ENCODE peak calls at places on chromosomes 13 and 19, in nine cellular contexts. Q, E, Z, X, O, P, Y, T and R are unnamed samples.

GRCh38 chr19:29812080-29812880 is 489 bp downstream of the CCNE1 start:
- DNase-seq in Q (no peak), E (peak), Z (no peak), X (no peak), O (no peak), P (no peak), Y (peak), T (no peak), R (no peak)

GRCh38 chr19:58154679-58155648 is 4.4 kb upstream of the ZNF329 start:
- DNase-seq in Q (peak), E (peak), Z (peak), X (peak), O (peak), P (peak), Y (no peak), T (peak), R (peak)

GRCh38 chr13:30739646-30740642 is 4.6 kb downstream of the ALOX5AP start:
- DNase-seq in Q (peak), E (peak), Z (no peak), X (peak), O (no peak), P (no peak), Y (peak), T (peak), R (no peak)

GRCh38 chr13:113748862-113749451 is 10.1 kb upstream of the TMEM255B start:
- DNase-seq in Q (no peak), E (no peak), Z (no peak), X (no peak), O (no peak), P (no peak), Y (no peak), T (no peak), R (no peak)

GRCh38 chr13:76636881-76637280 is 249.3 kb downstream of the KCTD12 start:
- DNase-seq in Q (no peak), E (no peak), Z (no peak), X (no peak), O (no peak), P (no peak), Y (no peak), T (no peak), R (no peak)

GRCh38 chr13:80979035-80979641 is 638.2 kb upstream of the SPRY2 start:
- DNase-seq in Q (peak), E (peak), Z (peak), X (peak), O (peak), P (peak), Y (peak), T (no peak), R (peak)

GRCh38 chr19:46073268-46073922 is 32.6 kb upstream of the IGFL4 start:
- DNase-seq in Q (no peak), E (no peak), Z (no peak), X (peak), O (no peak), P (no peak), Y (no peak), T (no peak), R (no peak)

GRCh38 chr19:39297931-39298634 is 1.9 kb downstream of the IFNL1 start:
- DNase-seq in Q (no peak), E (peak), Z (peak), X (no peak), O (no peak), P (no peak), Y (no peak), T (peak), R (no peak)

GRCh38 chr13:33204130-33204927 is 81.2 kb downstream of the STARD13 start:
- DNase-seq in Q (no peak), E (no peak), Z (peak), X (peak), O (peak), P (peak), Y (no peak), T (no peak), R (no peak)

GRCh38 chr19:45103200-45103624 is 10.2 kb downstream of the PPP1R37 start:
- DNase-seq in Q (no peak), E (no peak), Z (no peak), X (no peak), O (no peak), P (peak), Y (peak), T (peak), R (no peak)

GRCh38 chr13:113042456-113042855 is 63.1 kb upstream of the F7 start:
- DNase-seq in Q (no peak), E (no peak), Z (no peak), X (no peak), O (no peak), P (no peak), Y (no peak), T (no peak), R (no peak)

GRCh38 chr19:51607077-51607476 is 23.1 kb downstream of the SIGLEC5 start:
- DNase-seq in Q (no peak), E (peak), Z (no peak), X (no peak), O (no peak), P (no peak), Y (peak), T (no peak), R (no peak)

GRCh38 chr13:108213946-108214345 is 1.4 kb downstream of the LIG4 start:
- DNase-seq in Q (no peak), E (no peak), Z (no peak), X (no peak), O (no peak), P (no peak), Y (no peak), T (no peak), R (no peak)

GRCh38 chr13:50400930-50401553 is 385.8 kb downstream of the KCNRG start:
- DNase-seq in Q (no peak), E (no peak), Z (no peak), X (peak), O (peak), P (peak), Y (no peak), T (no peak), R (no peak)

GRCh38 chr13:73307481-73307880 is 248.7 kb downstream of the KLF5 start:
- DNase-seq in Q (no peak), E (no peak), Z (no peak), X (no peak), O (no peak), P (no peak), Y (no peak), T (no peak), R (no peak)

GRCh38 chr13:90443268-90443667 is 904.2 kb upstream of the MIR17HG start:
- DNase-seq in Q (no peak), E (no peak), Z (no peak), X (no peak), O (no peak), P (no peak), Y (no peak), T (no peak), R (no peak)

GRCh38 chr19:39845621-39846175 is 481 bp downstream of the FBL start:
- DNase-seq in Q (peak), E (no peak), Z (no peak), X (peak), O (peak), P (no peak), Y (peak), T (no peak), R (no peak)

GRCh38 chr13:97498419-97498818 is 64.5 kb downstream of the RAP2A start:
- DNase-seq in Q (no peak), E (no peak), Z (no peak), X (no peak), O (no peak), P (no peak), Y (no peak), T (no peak), R (no peak)

GRCh38 chr19:6318772-6319171 is 14.6 kb downstream of the ACER1 start:
- DNase-seq in Q (no peak), E (no peak), Z (no peak), X (no peak), O (no peak), P (no peak), Y (no peak), T (no peak), R (no peak)

GRCh38 chr19:15249912-15250634 is 17.8 kb upstream of the EPHX3 start:
- DNase-seq in Q (no peak), E (no peak), Z (peak), X (peak), O (peak), P (peak), Y (no peak), T (no peak), R (no peak)

GRCh38 chr13:46334008-46334407 is 53.0 kb downstream of the RUBCNL start:
- DNase-seq in Q (no peak), E (no peak), Z (no peak), X (no peak), O (no peak), P (no peak), Y (no peak), T (no peak), R (no peak)

GRCh38 chr13:25977216-25977615 is 74.6 kb downstream of the SHISA2 start:
- DNase-seq in Q (no peak), E (no peak), Z (no peak), X (no peak), O (no peak), P (no peak), Y (no peak), T (no peak), R (no peak)

GRCh38 chr19:6678690-6679109 is 8.7 kb upstream of the TNFSF14 start:
- DNase-seq in Q (peak), E (peak), Z (no peak), X (peak), O (no peak), P (no peak), Y (no peak), T (no peak), R (no peak)

GRCh38 chr13:44276061-44276460 is 97.6 kb upstream of the SERP2 start:
- DNase-seq in Q (no peak), E (no peak), Z (no peak), X (no peak), O (no peak), P (no peak), Y (peak), T (no peak), R (no peak)

GRCh38 chr13:80251403-80251802 is 89.5 kb downstream of the SPRY2 start:
- DNase-seq in Q (no peak), E (no peak), Z (no peak), X (no peak), O (no peak), P (no peak), Y (no peak), T (no peak), R (no peak)

GRCh38 chr19:588093-588742 is 1.5 kb upstream of the HCN2 start:
- DNase-seq in Q (peak), E (peak), Z (no peak), X (peak), O (no peak), P (peak), Y (peak), T (peak), R (no peak)

GRCh38 chr13:94218537-94218936 is 260.9 kb downstream of the DCT start:
- DNase-seq in Q (no peak), E (no peak), Z (no peak), X (no peak), O (no peak), P (no peak), Y (no peak), T (no peak), R (no peak)

GRCh38 chr13:72959643-72960042 is 99.2 kb upstream of the KLF5 start:
- DNase-seq in Q (no peak), E (no peak), Z (no peak), X (no peak), O (no peak), P (no peak), Y (no peak), T (no peak), R (no peak)

GRCh38 chr13:59638404-59638803 is 525.3 kb downstream of the DIAPH3 start:
- DNase-seq in Q (no peak), E (no peak), Z (no peak), X (no peak), O (no peak), P (no peak), Y (no peak), T (no peak), R (no peak)

GRCh38 chr19:11269408-11269807 is 7.1 kb upstream of the DOCK6 start:
- DNase-seq in Q (no peak), E (no peak), Z (no peak), X (no peak), O (no peak), P (no peak), Y (no peak), T (no peak), R (no peak)

GRCh38 chr13:106277483-106278154 is 257.8 kb downstream of the EFNB2 start:
- DNase-seq in Q (no peak), E (no peak), Z (no peak), X (no peak), O (no peak), P (no peak), Y (no peak), T (no peak), R (no peak)

GRCh38 chr19:39727070-39727800 is 10.6 kb downstream of the CLC start:
- DNase-seq in Q (no peak), E (no peak), Z (no peak), X (no peak), O (no peak), P (no peak), Y (peak), T (no peak), R (no peak)

GRCh38 chr13:100694722-100695644 is 20.4 kb upstream of the TMTC4 start:
- DNase-seq in Q (no peak), E (no peak), Z (no peak), X (peak), O (no peak), P (peak), Y (peak), T (no peak), R (no peak)

GRCh38 chr13:96104516-96104915 is 14.6 kb downstream of the HS6ST3 start:
- DNase-seq in Q (no peak), E (no peak), Z (no peak), X (no peak), O (no peak), P (no peak), Y (no peak), T (no peak), R (no peak)

GRCh38 chr13:73096173-73097117 is 37.6 kb downstream of the KLF5 start:
- DNase-seq in Q (no peak), E (no peak), Z (no peak), X (no peak), O (no peak), P (no peak), Y (no peak), T (no peak), R (no peak)

GRCh38 chr19:8580710-8581281 is 3.6 kb upstream of the MYO1F start:
- DNase-seq in Q (peak), E (peak), Z (peak), X (peak), O (peak), P (peak), Y (peak), T (peak), R (peak)